ENCODE peak calls at places on chromosomes 16 and 17, in five cellular contexts. X, U, K, V and A are unnamed samples.

GRCh38 chr17:2952174-2952845 is 111.1 kb downstream of the OR1D5 start:
- DNase-seq in K (no peak), V (no peak), X (no peak), U (no peak), A (no peak)

GRCh38 chr17:19725486-19725885 is 9.1 kb upstream of the SLC47A2 start:
- DNase-seq in U (no peak), K (no peak), V (no peak), X (no peak), A (no peak)

GRCh38 chr17:54221499-54221898 is 398.8 kb downstream of the KIF2B start:
- DNase-seq in U (no peak), K (no peak), V (no peak), X (no peak), A (no peak)

GRCh38 chr16:88536971-88537751 is 33.0 kb upstream of the ZC3H18 start:
- DNase-seq in U (no peak), K (peak), V (no peak), X (no peak), A (no peak)

GRCh38 chr17:59762022-59762825 is 54.8 kb downstream of the VMP1 start:
- DNase-seq in V (no peak), X (no peak), K (peak), U (no peak), A (no peak)

GRCh38 chr16:85491798-85492616 is 121.1 kb upstream of the GSE1 start:
- DNase-seq in U (peak), K (peak), X (no peak), V (peak), A (no peak)

GRCh38 chr17:78806451-78806850 is 24.4 kb upstream of the CYTH1 start:
- DNase-seq in U (peak), X (peak), V (peak), K (peak), A (no peak)

GRCh38 chr17:48228720-48229119 is 121.2 kb downstream of the SNX11 start:
- DNase-seq in K (no peak), U (no peak), V (no peak), X (no peak), A (no peak)

GRCh38 chr16:11196286-11196828 is 59.6 kb downstream of the SOCS1 start:
- DNase-seq in K (no peak), U (no peak), X (no peak), V (no peak), A (no peak)

GRCh38 chr16:69938981-69939820 is 11.9 kb upstream of the CLEC18A start:
- DNase-seq in K (no peak), V (no peak), X (no peak), U (no peak), A (no peak)

DNA sequence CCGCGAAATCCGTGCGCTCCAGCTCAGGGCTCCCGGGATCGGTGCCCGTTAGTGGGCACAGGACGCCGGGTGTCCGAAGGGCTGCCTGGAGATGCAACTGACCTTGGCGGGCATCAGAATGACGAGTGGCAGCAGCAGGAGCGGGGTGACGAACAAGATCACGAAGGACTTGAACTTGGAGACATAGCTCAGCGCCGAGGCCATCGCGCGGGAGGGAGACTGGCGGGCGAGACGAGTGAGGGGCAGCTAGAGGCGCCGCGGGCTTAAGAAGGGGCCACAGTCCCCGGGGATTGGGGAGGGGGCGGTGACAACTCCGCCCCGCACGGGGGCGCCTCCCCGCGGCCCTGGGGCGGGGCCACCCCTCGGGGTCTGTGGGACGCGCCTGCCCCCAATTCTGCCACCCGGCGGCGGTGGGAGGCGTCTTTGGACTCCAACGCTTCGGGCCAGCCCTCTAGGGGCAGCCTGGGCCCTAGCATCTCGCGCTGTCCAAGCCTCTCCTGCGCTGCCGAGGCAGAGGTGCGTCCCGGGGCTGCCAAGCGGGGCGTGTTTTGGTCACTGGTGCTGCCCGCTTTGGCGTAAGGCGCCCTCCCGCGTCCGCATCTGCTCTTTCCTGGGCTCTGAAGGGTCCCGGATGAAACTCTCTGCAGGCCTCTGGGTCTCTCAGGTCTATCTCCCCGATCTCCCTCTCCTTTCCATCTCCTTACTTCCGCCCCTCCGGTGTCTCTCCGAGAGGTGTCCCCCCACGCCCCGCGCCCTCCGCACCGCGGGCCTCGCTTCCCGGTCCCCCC is at the start of gene SLC13A5:
- DNase-seq in U (no peak), K (peak), V (no peak), X (peak), A (no peak)
- H3K4me3 ChIP-seq in U (peak), K (peak), V (peak), X (no peak), A (no peak)

GRCh38 chr17:6894206-6894528 is 62.6 kb upstream of the TEKT1 start:
- DNase-seq in K (peak), U (no peak), V (peak), X (no peak), A (no peak)
- TF ChIP-seq CTCF in K (peak), U (no peak), V (peak), X (no peak), A (peak)

GRCh38 chr17:68343976-68344375 is 52.7 kb downstream of the ARSG start:
- DNase-seq in K (no peak), V (no peak), U (no peak), X (peak), A (no peak)

GRCh38 chr17:68344701-68345136 is 53.4 kb downstream of the ARSG start:
- DNase-seq in U (no peak), V (peak), K (no peak), X (peak), A (no peak)

GRCh38 chr17:68349157-68349556 is 57.9 kb downstream of the ARSG start:
- DNase-seq in V (no peak), X (no peak), U (no peak), K (no peak), A (peak)

GRCh38 chr17:68346448-68346847 is 55.2 kb downstream of the ARSG start:
- DNase-seq in V (peak), K (no peak), U (peak), X (peak), A (peak)

DNA sequence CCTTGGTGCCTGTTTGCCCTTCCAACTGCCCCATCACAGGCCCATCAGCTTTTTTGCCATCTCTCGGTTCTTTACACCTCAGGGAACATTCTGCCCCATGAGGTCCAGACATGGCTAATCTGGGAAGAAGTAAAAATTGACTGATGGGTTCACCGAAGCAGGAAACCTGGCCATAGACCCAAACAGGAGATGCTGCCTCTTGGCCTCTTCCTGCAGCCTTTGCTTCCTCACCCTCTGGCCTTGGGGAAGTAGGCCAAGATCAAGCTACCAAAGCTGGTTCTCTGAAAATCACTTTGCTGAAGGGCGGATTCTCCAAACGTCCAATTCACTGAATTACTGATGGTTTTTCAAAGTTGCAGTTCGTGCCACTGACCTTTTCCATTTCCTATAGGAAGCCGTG is 56.1 kb downstream of the ARSG start:
- DNase-seq in U (no peak), X (peak), K (no peak), V (no peak), A (no peak)
- H3K4me3 ChIP-seq in U (no peak), X (no peak), K (no peak), V (no peak), A (no peak)

DNA sequence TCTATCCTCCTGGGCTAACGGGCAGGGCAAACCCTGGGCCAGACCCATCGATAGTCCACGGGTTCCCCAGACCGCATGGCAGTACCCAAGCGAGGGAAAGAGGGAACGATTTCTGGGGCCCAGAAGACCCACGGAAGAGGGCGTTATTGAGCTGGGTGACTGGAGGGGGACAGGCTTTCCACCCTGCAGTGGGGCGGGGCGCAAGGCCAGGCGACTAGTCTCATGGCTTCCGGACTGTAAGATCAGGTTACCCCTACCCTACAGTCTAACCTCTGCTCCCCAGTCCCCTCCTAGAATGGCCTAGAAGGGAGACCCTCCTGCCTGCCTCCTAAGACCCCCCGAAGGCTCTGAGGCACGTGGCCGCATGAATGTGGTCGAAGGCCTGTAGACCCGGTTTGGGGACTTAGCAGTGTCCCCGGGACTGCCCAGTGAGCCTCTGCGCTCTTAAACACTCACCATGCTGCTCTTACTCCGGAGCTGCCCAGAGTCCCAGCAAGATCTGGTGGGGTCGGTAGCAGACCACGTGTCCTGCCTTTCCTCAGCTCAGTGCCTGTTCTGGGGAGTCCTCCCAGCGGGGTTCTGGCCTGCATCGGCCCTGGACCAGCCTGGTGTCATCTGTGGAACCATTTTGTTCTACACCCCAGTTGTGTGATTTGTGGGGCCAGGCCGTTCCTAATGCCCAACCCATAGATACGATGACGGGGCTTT is 13.1 kb upstream of the AURKB start:
- DNase-seq in K (peak), U (peak), V (peak), X (peak), A (peak)
- TF ChIP-seq CTCF in K (no peak), U (peak), V (no peak), X (no peak), A (peak)

GRCh38 chr16:77041468-77041867 is 149.5 kb upstream of the MON1B start:
- DNase-seq in X (no peak), V (no peak), K (no peak), U (no peak), A (no peak)
- H3K4me3 ChIP-seq in X (no peak), V (no peak), K (no peak), U (no peak), A (no peak)

DNA sequence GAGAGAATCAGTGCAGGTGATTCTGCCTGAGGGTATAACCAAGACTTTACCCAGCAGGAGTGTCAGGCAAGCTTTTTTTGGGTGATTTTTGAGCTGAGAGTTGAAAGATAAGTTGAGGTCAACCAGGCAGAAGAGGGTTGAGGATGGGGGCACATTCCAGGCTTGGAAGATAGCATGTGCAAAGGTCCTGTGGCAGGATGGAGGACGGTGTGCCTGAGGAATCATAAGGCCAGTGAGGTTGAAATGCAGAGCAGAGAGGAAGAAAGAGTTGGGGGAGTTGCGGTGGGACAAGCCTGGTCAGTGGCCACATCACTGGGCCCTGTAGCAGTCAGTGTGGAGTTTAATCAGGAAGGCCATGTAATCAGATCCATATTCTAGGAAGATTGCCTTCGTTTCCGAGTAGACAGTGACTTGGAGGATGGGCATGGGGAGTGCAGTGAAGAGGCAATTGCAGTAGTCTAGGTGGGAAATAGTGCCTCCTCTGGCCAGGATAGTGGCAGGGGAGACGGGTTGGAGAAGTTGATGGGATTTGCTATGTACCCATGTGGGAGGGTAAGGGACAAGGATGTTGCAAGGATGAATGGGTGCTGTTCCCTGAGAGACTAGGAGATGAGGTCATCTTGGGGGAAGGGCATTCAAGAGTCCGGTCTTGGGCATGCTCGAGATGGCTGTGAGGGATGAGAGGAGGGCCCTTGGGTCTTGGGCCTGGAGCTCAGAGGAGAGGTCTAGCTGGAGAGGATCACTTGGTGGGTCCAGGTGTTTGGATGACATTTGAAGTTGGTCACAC is 3.9 kb downstream of the PLEKHG4 start:
- DNase-seq in U (no peak), V (no peak), K (peak), X (no peak), A (no peak)
- TF ChIP-seq CTCF in U (no peak), V (no peak), K (no peak), X (no peak), A (no peak)